ENCODE peak calls at places on chromosomes 12 and 14, in five cellular contexts. One of them, this sample, is unnamed.

GRCh38 chr12:51341259-51342007 is 5.0 kb downstream of the CELA1 start:
- DNase-seq in GM12865: peak; percentile 80
- DNase-seq in HFF-Myc: no peak
- DNase-seq in neural crest cell: peak; percentile 69
- DNase-seq in upper lobe of right lung: no peak
- DNase-seq in this sample: peak; percentile 64

GRCh38 chr12:58378038-58378437 is 436.7 kb downstream of the ATP23 start:
- DNase-seq in GM12865: no peak
- DNase-seq in HFF-Myc: no peak
- DNase-seq in neural crest cell: no peak
- DNase-seq in upper lobe of right lung: no peak
- DNase-seq in this sample: no peak

GRCh38 chr14:103552811-103553210 is 9.6 kb downstream of the BAG5 start:
- DNase-seq in GM12865: no peak
- DNase-seq in HFF-Myc: no peak
- DNase-seq in neural crest cell: no peak
- DNase-seq in upper lobe of right lung: no peak
- DNase-seq in this sample: no peak

GRCh38 chr12:119459481-119459880 is 125.0 kb downstream of the CCDC60 start:
- DNase-seq in GM12865: no peak
- DNase-seq in HFF-Myc: no peak
- DNase-seq in neural crest cell: no peak
- DNase-seq in upper lobe of right lung: no peak
- DNase-seq in this sample: no peak

GRCh38 chr14:64703393-64704144 is 655 bp upstream of the PLEKHG3 start:
- DNase-seq in GM12865: no peak
- DNase-seq in HFF-Myc: no peak
- DNase-seq in neural crest cell: no peak
- DNase-seq in upper lobe of right lung: no peak
- DNase-seq in this sample: peak; percentile 48

GRCh38 chr14:34014936-34015335 is 64.1 kb upstream of the EGLN3 start:
- DNase-seq in GM12865: no peak
- DNase-seq in HFF-Myc: no peak
- DNase-seq in neural crest cell: no peak
- DNase-seq in upper lobe of right lung: no peak
- DNase-seq in this sample: peak; percentile 48

GRCh38 chr14:103014466-103015319 is 42.7 kb downstream of the CDC42BPB start:
- DNase-seq in GM12865: peak; percentile 19
- DNase-seq in HFF-Myc: no peak
- DNase-seq in neural crest cell: no peak
- DNase-seq in upper lobe of right lung: no peak
- DNase-seq in this sample: no peak

GRCh38 chr12:26293612-26294011 is 98.2 kb downstream of the SSPN start:
- DNase-seq in GM12865: no peak
- DNase-seq in HFF-Myc: no peak
- DNase-seq in neural crest cell: no peak
- DNase-seq in upper lobe of right lung: no peak
- DNase-seq in this sample: no peak

GRCh38 chr14:56953884-56954283 is 143.6 kb upstream of the OTX2 start:
- DNase-seq in GM12865: no peak
- DNase-seq in HFF-Myc: no peak
- DNase-seq in neural crest cell: no peak
- DNase-seq in upper lobe of right lung: no peak
- DNase-seq in this sample: peak; percentile 50

GRCh38 chr12:5792350-5792749 is 152.7 kb downstream of the ANO2 start:
- DNase-seq in GM12865: no peak
- DNase-seq in HFF-Myc: no peak
- DNase-seq in neural crest cell: no peak
- DNase-seq in upper lobe of right lung: no peak
- DNase-seq in this sample: no peak

GRCh38 chr12:48013287-48013686 is 9.0 kb upstream of the COL2A1 start:
- DNase-seq in GM12865: no peak
- DNase-seq in HFF-Myc: no peak
- DNase-seq in neural crest cell: no peak
- DNase-seq in upper lobe of right lung: no peak
- DNase-seq in this sample: no peak

GRCh38 chr14:79352026-79352425 is 859.3 kb downstream of the DIO2 start:
- DNase-seq in GM12865: no peak
- DNase-seq in HFF-Myc: no peak
- DNase-seq in neural crest cell: no peak
- DNase-seq in upper lobe of right lung: no peak
- DNase-seq in this sample: no peak

GRCh38 chr12:105025890-105026289 is 39.8 kb downstream of the NOPCHAP1 start:
- DNase-seq in GM12865: no peak
- DNase-seq in HFF-Myc: no peak
- DNase-seq in neural crest cell: no peak
- DNase-seq in upper lobe of right lung: no peak
- DNase-seq in this sample: no peak

GRCh38 chr12:92719674-92720073 is 16.9 kb downstream of the PLEKHG7 start:
- DNase-seq in GM12865: no peak
- DNase-seq in HFF-Myc: no peak
- DNase-seq in neural crest cell: no peak
- DNase-seq in upper lobe of right lung: no peak
- DNase-seq in this sample: no peak

GRCh38 chr14:38623661-38624060 is 367.8 kb upstream of the CLEC14A start:
- DNase-seq in GM12865: no peak
- DNase-seq in HFF-Myc: no peak
- DNase-seq in neural crest cell: no peak
- DNase-seq in upper lobe of right lung: no peak
- DNase-seq in this sample: no peak

GRCh38 chr14:91257328-91258020 is 13.0 kb upstream of the GPR68 start:
- DNase-seq in GM12865: no peak
- DNase-seq in HFF-Myc: no peak
- DNase-seq in neural crest cell: no peak
- DNase-seq in upper lobe of right lung: no peak
- DNase-seq in this sample: peak; percentile 65

GRCh38 chr12:52631676-52632459 is 13.5 kb upstream of the KRT73 start:
- DNase-seq in GM12865: no peak
- DNase-seq in HFF-Myc: no peak
- DNase-seq in neural crest cell: no peak
- DNase-seq in upper lobe of right lung: no peak
- DNase-seq in this sample: no peak

GRCh38 chr12:6132496-6132895 is 8.0 kb upstream of the VWF start:
- DNase-seq in GM12865: no peak
- DNase-seq in HFF-Myc: no peak
- DNase-seq in neural crest cell: no peak
- DNase-seq in upper lobe of right lung: no peak
- DNase-seq in this sample: no peak

GRCh38 chr12:67669217-67669924 is 20.8 kb downstream of the DYRK2 start:
- DNase-seq in GM12865: no peak
- DNase-seq in HFF-Myc: no peak
- DNase-seq in neural crest cell: no peak
- DNase-seq in upper lobe of right lung: no peak
- DNase-seq in this sample: no peak

GRCh38 chr12:8075935-8076334 is 6.1 kb upstream of the NECAP1 start:
- DNase-seq in GM12865: no peak
- DNase-seq in HFF-Myc: no peak
- DNase-seq in neural crest cell: no peak
- DNase-seq in upper lobe of right lung: no peak
- DNase-seq in this sample: no peak

GRCh38 chr14:90797919-90798318 is 18.3 kb downstream of the TTC7B start:
- DNase-seq in GM12865: no peak
- DNase-seq in HFF-Myc: no peak
- DNase-seq in neural crest cell: no peak
- DNase-seq in upper lobe of right lung: no peak
- DNase-seq in this sample: no peak

GRCh38 chr14:65230287-65230728 is 128.0 kb upstream of the MAX start:
- DNase-seq in GM12865: no peak
- DNase-seq in HFF-Myc: no peak
- DNase-seq in neural crest cell: no peak
- DNase-seq in upper lobe of right lung: peak; percentile 73
- DNase-seq in this sample: no peak

GRCh38 chr14:84273181-84273580 is 1256.8 kb upstream of the FLRT2 start:
- DNase-seq in GM12865: no peak
- DNase-seq in HFF-Myc: no peak
- DNase-seq in neural crest cell: no peak
- DNase-seq in upper lobe of right lung: no peak
- DNase-seq in this sample: no peak

GRCh38 chr14:73237219-73237785 is at the start of gene PAPLN:
- DNase-seq in GM12865: no peak
- DNase-seq in HFF-Myc: no peak
- DNase-seq in neural crest cell: no peak
- DNase-seq in upper lobe of right lung: no peak
- DNase-seq in this sample: no peak

GRCh38 chr12:85894653-85895052 is 20.6 kb downstream of the NTS start:
- DNase-seq in GM12865: no peak
- DNase-seq in HFF-Myc: no peak
- DNase-seq in neural crest cell: no peak
- DNase-seq in upper lobe of right lung: no peak
- DNase-seq in this sample: no peak

GRCh38 chr14:66530526-66530925 is 22.6 kb downstream of the GPHN start:
- DNase-seq in GM12865: peak; percentile 44
- DNase-seq in HFF-Myc: no peak
- DNase-seq in neural crest cell: no peak
- DNase-seq in upper lobe of right lung: no peak
- DNase-seq in this sample: no peak

GRCh38 chr12:80038062-80038560 is 61.2 kb upstream of the OTOGL start:
- DNase-seq in GM12865: peak; percentile 15
- DNase-seq in HFF-Myc: no peak
- DNase-seq in neural crest cell: no peak
- DNase-seq in upper lobe of right lung: no peak
- DNase-seq in this sample: no peak

GRCh38 chr12:125220404-125221273 is 155.4 kb downstream of the AACS start:
- DNase-seq in GM12865: no peak
- DNase-seq in HFF-Myc: no peak
- DNase-seq in neural crest cell: no peak
- DNase-seq in upper lobe of right lung: no peak
- DNase-seq in this sample: peak; percentile 52

GRCh38 chr12:55700255-55701018 is 7.3 kb downstream of the ITGA7 start:
- DNase-seq in GM12865: no peak
- DNase-seq in HFF-Myc: no peak
- DNase-seq in neural crest cell: no peak
- DNase-seq in upper lobe of right lung: peak; percentile 59
- DNase-seq in this sample: no peak

GRCh38 chr12:53989227-53990113 is 4.5 kb downstream of the HOXC10 start:
- DNase-seq in GM12865: peak; percentile 78
- DNase-seq in HFF-Myc: no peak
- DNase-seq in neural crest cell: no peak
- DNase-seq in upper lobe of right lung: no peak
- DNase-seq in this sample: peak; percentile 43

GRCh38 chr14:36520601-36521525 is 831 bp upstream of the NKX2-1 start:
- DNase-seq in GM12865: no peak
- DNase-seq in HFF-Myc: no peak
- DNase-seq in neural crest cell: peak; percentile 55
- DNase-seq in upper lobe of right lung: peak; percentile 84
- DNase-seq in this sample: no peak
- TF ChIP-seq CTCF in GM12865: no peak
- TF ChIP-seq CTCF in HFF-Myc: peak; percentile 41
- TF ChIP-seq CTCF in neural crest cell: peak; percentile 49
- TF ChIP-seq CTCF in upper lobe of right lung: peak; percentile 25
- TF ChIP-seq CTCF in this sample: no peak

DNA sequence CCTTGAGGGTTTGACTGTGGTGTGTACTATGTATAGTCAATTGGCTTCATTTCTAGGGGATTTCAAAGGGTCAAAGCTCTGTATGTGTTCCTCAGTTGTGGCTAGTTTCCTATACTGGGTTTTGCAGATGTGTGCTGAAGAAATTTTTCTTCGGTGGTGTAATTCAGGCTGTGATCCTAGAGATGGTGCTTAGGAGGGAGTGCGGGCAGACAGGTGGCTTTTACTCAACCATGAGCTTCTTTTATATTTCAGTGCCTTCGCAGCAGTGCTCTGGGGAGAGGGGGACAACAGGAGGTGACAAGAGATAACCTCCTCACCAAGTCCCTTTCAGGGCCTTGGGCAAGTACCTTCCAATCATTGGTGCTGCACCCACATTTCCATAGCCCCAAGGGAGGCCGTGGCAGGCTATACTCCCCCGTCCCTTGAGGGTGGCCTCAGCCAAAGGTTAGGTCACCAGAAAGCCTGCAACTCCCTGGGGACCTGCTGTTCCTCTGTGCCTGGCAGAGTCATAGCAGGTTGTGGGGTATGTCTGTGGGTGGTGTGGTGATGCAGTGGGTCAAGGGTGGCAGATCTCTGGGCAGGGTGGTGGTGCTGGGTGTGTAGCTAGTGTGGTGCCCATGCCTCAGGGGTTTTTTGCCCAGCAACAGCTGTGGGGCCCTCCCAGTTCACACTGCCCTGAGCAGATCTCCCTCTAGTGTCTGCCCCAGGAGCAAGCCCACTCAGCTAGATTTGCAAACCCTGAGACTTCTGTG is 37.0 kb upstream of the TMX1 start:
- DNase-seq in GM12865: peak; percentile 83
- DNase-seq in HFF-Myc: no peak
- DNase-seq in neural crest cell: no peak
- DNase-seq in upper lobe of right lung: no peak
- DNase-seq in this sample: no peak
- TF ChIP-seq CTCF in GM12865: peak; percentile 29
- TF ChIP-seq CTCF in HFF-Myc: no peak
- TF ChIP-seq CTCF in neural crest cell: no peak
- TF ChIP-seq CTCF in upper lobe of right lung: no peak
- TF ChIP-seq CTCF in this sample: no peak

GRCh38 chr12:49388682-49389081 is 21.4 kb downstream of the SPATS2 start:
- DNase-seq in GM12865: no peak
- DNase-seq in HFF-Myc: no peak
- DNase-seq in neural crest cell: no peak
- DNase-seq in upper lobe of right lung: no peak
- DNase-seq in this sample: no peak

DNA sequence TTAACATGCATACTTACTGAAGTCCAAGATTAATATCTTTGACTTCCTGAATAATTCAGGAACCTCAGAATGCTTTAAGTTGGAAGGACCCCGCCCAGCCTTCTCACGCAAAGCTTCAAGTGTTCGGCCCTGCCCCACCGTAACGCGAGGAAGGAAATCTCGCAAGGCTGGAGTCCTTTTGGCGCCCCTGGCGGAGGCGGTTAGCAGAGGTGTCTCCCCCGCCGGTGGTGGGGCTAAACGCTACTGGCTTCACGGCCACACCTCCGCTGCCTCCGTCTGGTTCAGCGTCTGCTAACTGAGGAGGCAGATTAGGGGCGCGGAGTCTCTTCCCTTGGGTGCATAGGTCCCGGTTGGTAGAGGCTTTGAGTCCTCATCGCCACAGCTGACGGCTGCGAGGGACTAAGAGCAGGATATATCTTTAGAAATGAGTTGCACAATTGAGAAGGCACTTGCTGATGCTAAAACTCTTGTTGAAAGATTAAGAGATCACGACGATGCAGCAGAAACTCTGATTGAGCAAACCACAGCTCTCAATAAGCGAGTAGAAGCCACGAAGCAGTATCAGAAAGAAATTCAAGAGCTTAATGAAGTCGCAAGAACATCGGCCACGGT is 21.9 kb downstream of the SPATS2 start:
- DNase-seq in GM12865: no peak
- DNase-seq in HFF-Myc: no peak
- DNase-seq in neural crest cell: no peak
- DNase-seq in upper lobe of right lung: peak; percentile 78
- DNase-seq in this sample: no peak
- TF ChIP-seq CTCF in GM12865: no peak
- TF ChIP-seq CTCF in HFF-Myc: no peak
- TF ChIP-seq CTCF in neural crest cell: no peak
- TF ChIP-seq CTCF in upper lobe of right lung: peak; percentile 26
- TF ChIP-seq CTCF in this sample: no peak

DNA sequence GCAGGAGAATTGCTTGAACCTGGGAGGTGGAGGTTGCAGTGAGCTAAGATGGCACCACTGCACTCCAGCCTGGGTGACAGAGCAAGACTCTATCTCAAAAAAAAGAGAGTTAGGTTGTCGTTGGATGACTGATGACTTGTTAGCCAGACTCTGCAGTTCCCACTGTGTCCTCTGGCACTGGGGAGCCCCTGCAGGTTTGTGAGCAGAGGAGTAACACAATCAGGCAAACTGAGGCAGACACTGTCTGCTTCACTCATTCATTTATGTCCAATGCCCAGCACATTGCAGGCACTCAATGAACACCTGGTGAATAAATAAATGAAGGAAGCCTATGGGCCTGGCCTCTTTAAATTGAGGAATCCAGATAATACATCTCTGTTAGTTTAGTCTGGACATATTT is 41.2 kb upstream of the BCL11B start:
- DNase-seq in GM12865: no peak
- DNase-seq in HFF-Myc: no peak
- DNase-seq in neural crest cell: no peak
- DNase-seq in upper lobe of right lung: no peak
- DNase-seq in this sample: no peak
- TF ChIP-seq CTCF in GM12865: no peak
- TF ChIP-seq CTCF in HFF-Myc: no peak
- TF ChIP-seq CTCF in neural crest cell: no peak
- TF ChIP-seq CTCF in upper lobe of right lung: no peak
- TF ChIP-seq CTCF in this sample: no peak